ENCODE peak calls at places on chromosomes 4 and X, in four cellular contexts. I, R, W and A are unnamed samples.

GRCh38 chr4:85423414-85423813 is 51.5 kb upstream of the ARHGAP24 start:
- DNase-seq in W (no peak), I (no peak), R (no peak), A (no peak)

GRCh38 chrX:67787196-67787595 is 243.4 kb downstream of the AR start:
- DNase-seq in R (no peak), I (no peak), W (no peak), A (no peak)

GRCh38 chr4:1033840-1034551 is 22.6 kb downstream of the FGFRL1 start:
- DNase-seq in W (peak; percentile 67), I (no peak), R (no peak), A (no peak)

GRCh38 chr4:175871774-175872405 is 59.8 kb upstream of the GPM6A start:
- DNase-seq in I (no peak), W (no peak), R (no peak), A (no peak)

GRCh38 chrX:118566359-118566758 is 70.7 kb downstream of the DOCK11 start:
- DNase-seq in W (no peak), I (no peak), R (no peak), A (no peak)

GRCh38 chr4:56215138-56215793 is 172.0 kb downstream of the AASDH start:
- DNase-seq in W (no peak), R (peak; percentile 41), I (no peak), A (no peak)

GRCh38 chr4:6509587-6509986 is 37.2 kb upstream of the PPP2R2C start:
- DNase-seq in R (no peak), W (no peak), I (no peak), A (peak; percentile 32)

GRCh38 chr4:88791274-88791673 is 93.6 kb upstream of the NAP1L5 start:
- DNase-seq in W (no peak), R (no peak), I (no peak), A (no peak)

GRCh38 chr4:48467891-48468290 is 15.3 kb upstream of the SLC10A4 start:
- DNase-seq in I (no peak), R (no peak), W (no peak), A (no peak)

GRCh38 chr4:148030486-148030885 is 298.6 kb downstream of the ARHGAP10 start:
- DNase-seq in R (no peak), W (no peak), I (no peak), A (no peak)

GRCh38 chr4:27490315-27490714 is 629.7 kb downstream of the STIM2 start:
- DNase-seq in W (no peak), I (no peak), R (no peak), A (no peak)

GRCh38 chr4:150250293-150250997 is 172.2 kb downstream of the DCLK2 start:
- DNase-seq in W (no peak), I (no peak), R (no peak), A (no peak)

GRCh38 chr4:85598936-85599335 is 124.0 kb downstream of the ARHGAP24 start:
- DNase-seq in R (no peak), W (no peak), I (no peak), A (no peak)